ENCODE peak calls at places on chromosomes 5 and 9, in seven cellular contexts. F is H1, E is psoas muscle, C is Peyer's patch, X is heart right ventricle, B is DND-41, Q is tibial artery. W is an unnamed sample.

GRCh38 chr5:61969347-61969746 is 336.7 kb upstream of the KIF2A start:
- DNase-seq in F (no peak), E (no peak), C (no peak), X (no peak), B (no peak), Q (no peak), W (no peak)

GRCh38 chr5:143063175-143063970 is 293.2 kb downstream of the ARHGAP26 start:
- DNase-seq in F (no peak), E (peak), C (peak), X (peak), B (no peak), Q (peak), W (peak)

GRCh38 chr5:79229357-79230174 is 6.4 kb upstream of the JMY start:
- DNase-seq in F (no peak), E (no peak), C (peak), X (no peak), B (no peak), Q (no peak), W (no peak)

GRCh38 chr9:82354260-82354659 is 365.7 kb downstream of the SPATA31D1 start:
- DNase-seq in F (no peak), E (no peak), C (no peak), X (no peak), B (no peak), Q (no peak), W (peak)

GRCh38 chr5:135486679-135487395 is 34.7 kb upstream of the TIFAB start:
- DNase-seq in F (no peak), E (no peak), C (no peak), X (no peak), B (no peak), Q (no peak), W (no peak)

GRCh38 chr9:135801070-135801469 is 99.1 kb downstream of the KCNT1 start:
- DNase-seq in F (no peak), E (no peak), C (no peak), X (no peak), B (no peak), Q (no peak), W (no peak)

GRCh38 chr9:122786338-122786737 is 2.4 kb upstream of the OR5C1 start:
- DNase-seq in F (no peak), E (no peak), C (no peak), X (no peak), B (no peak), Q (no peak), W (no peak)

GRCh38 chr9:26292943-26293342 is 599.7 kb downstream of the CAAP1 start:
- DNase-seq in F (no peak), E (no peak), C (no peak), X (no peak), B (no peak), Q (no peak), W (peak)

GRCh38 chr9:114282507-114282906 is 40.4 kb upstream of the ORM1 start:
- DNase-seq in F (no peak), E (peak), C (no peak), X (no peak), B (no peak), Q (no peak), W (no peak)

GRCh38 chr5:74631088-74631960 is 9.2 kb downstream of the ENC1 start:
- DNase-seq in F (no peak), E (no peak), C (no peak), X (no peak), B (no peak), Q (no peak), W (no peak)

GRCh38 chr5:67140413-67140812 is 56.2 kb downstream of the CD180 start:
- DNase-seq in F (no peak), E (no peak), C (no peak), X (no peak), B (peak), Q (no peak), W (no peak)

GRCh38 chr9:93640027-93640426 is 63.6 kb downstream of the PHF2 start:
- DNase-seq in F (no peak), E (no peak), C (no peak), X (no peak), B (no peak), Q (no peak), W (no peak)

GRCh38 chr5:146447734-146448380 is 724 bp downstream of the TCERG1 start:
- DNase-seq in F (no peak), E (no peak), C (peak), X (peak), B (peak), Q (no peak), W (no peak)

GRCh38 chr5:165620394-165620793 is 2115.0 kb downstream of the MAT2B start:
- DNase-seq in F (no peak), E (no peak), C (peak), X (no peak), B (no peak), Q (no peak), W (peak)

GRCh38 chr5:140549237-140550144 is 2.0 kb downstream of the EIF4EBP3 start:
- DNase-seq in F (no peak), E (peak), C (peak), X (peak), B (peak), Q (peak), W (no peak)

GRCh38 chr9:69857131-69857530 is 36.5 kb downstream of the CFAP95 start:
- DNase-seq in F (no peak), E (no peak), C (no peak), X (no peak), B (no peak), Q (no peak), W (no peak)

GRCh38 chr5:138643040-138643791 is 68.0 kb upstream of the HSPA9 start:
- DNase-seq in F (no peak), E (no peak), C (no peak), X (no peak), B (no peak), Q (no peak), W (no peak)

GRCh38 chr9:110602281-110602680 is 22.7 kb upstream of the SVEP1 start:
- DNase-seq in F (no peak), E (no peak), C (no peak), X (no peak), B (no peak), Q (no peak), W (no peak)

GRCh38 chr9:98101868-98102273 is 17.2 kb downstream of the TRIM14 start:
- DNase-seq in F (no peak), E (no peak), C (peak), X (no peak), B (peak), Q (no peak), W (no peak)

GRCh38 chr5:14665110-14665822 is 748 bp downstream of the OTULIN start:
- DNase-seq in F (no peak), E (peak), C (peak), X (peak), B (peak), Q (no peak), W (no peak)
- TF ChIP-seq CTCF in F (no peak), E (no peak), C (no peak), X (peak), B (peak), Q (no peak), W (peak)

GRCh38 chr9:4640027-4640426 is 22.1 kb upstream of the PLPP6 start:
- DNase-seq in F (no peak), E (no peak), C (peak), X (no peak), B (peak), Q (no peak), W (peak)
- TF ChIP-seq CTCF in F (peak), E (peak), C (peak), X (peak), B (peak), Q (peak), W (peak)

GRCh38 chr5:31232273-31232888 is 38.9 kb downstream of the CDH6 start:
- DNase-seq in F (peak), E (no peak), C (no peak), X (peak), B (peak), Q (peak), W (peak)
- TF ChIP-seq CTCF in F (peak), E (peak), C (peak), X (peak), B (peak), Q (peak), W (peak)

GRCh38 chr9:87500491-87500890 is 2.8 kb downstream of the DAPK1 start:
- DNase-seq in F (no peak), E (no peak), C (no peak), X (no peak), B (no peak), Q (no peak), W (no peak)
- TF ChIP-seq CTCF in F (no peak), E (no peak), C (peak), X (no peak), B (no peak), Q (no peak), W (peak)

GRCh38 chr5:28648108-28648507 is 1609.7 kb upstream of the CDH9 start:
- DNase-seq in F (no peak), E (no peak), C (no peak), X (no peak), B (no peak), Q (no peak), W (no peak)
- TF ChIP-seq CTCF in F (peak), E (no peak), C (no peak), X (no peak), B (no peak), Q (no peak), W (peak)

GRCh38 chr5:127290019-127290945 is at the start of gene MEGF10:
- DNase-seq in F (no peak), E (peak), C (peak), X (peak), B (no peak), Q (no peak), W (peak)
- TF ChIP-seq CTCF in F (peak), E (peak), C (peak), X (peak), B (no peak), Q (peak), W (peak)

GRCh38 chr9:131934673-131935072 is 145.0 kb downstream of the MED27 start:
- DNase-seq in F (no peak), E (no peak), C (no peak), X (no peak), B (no peak), Q (no peak), W (no peak)

GRCh38 chr9:131942076-131942720 is 137.5 kb downstream of the MED27 start:
- DNase-seq in F (no peak), E (no peak), C (no peak), X (no peak), B (no peak), Q (no peak), W (no peak)

DNA sequence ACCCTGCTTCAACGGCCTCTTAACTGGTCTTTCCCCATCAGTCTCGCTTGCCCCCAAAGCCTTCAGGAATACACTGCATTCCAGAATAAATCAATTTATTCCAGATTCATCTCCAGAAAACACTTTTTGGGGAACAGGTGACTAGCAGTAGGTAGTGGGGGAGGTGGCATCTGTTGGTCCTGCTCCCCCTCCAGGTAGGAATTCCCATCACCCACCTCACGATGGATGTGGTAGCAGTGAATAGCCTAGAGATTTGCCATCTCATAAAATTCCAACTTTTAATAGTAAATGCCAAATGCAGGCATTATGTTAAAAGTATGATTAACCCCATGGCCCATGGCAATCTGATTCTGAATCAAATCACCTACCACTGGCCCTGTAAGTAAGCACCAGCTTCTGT is 142.7 kb downstream of the MED27 start:
- DNase-seq in F (no peak), E (no peak), C (no peak), X (no peak), B (no peak), Q (no peak), W (no peak)
- TF ChIP-seq CTCF in F (peak), E (no peak), C (no peak), X (no peak), B (no peak), Q (no peak), W (no peak)